ENCODE peak calls at places on chromosome 7, in five cellular contexts. One of them, this sample, is unnamed.

GRCh38 chr7:151396328-151396970 is 13.4 kb downstream of the WDR86 start:
- DNase-seq in activated B cell treated with CpG ODN at 0.5 μM for 24 hours: no peak
- DNase-seq in CD8-positive, alpha-beta T cell: no peak
- DNase-seq in choroid plexus epithelial cell: no peak
- DNase-seq in nephron progenitor cell: no peak
- DNase-seq in this sample: no peak

GRCh38 chr7:37901236-37901827 is 15.3 kb downstream of the SFRP4 start:
- DNase-seq in CD8-positive, alpha-beta T cell: no peak
- DNase-seq in nephron progenitor cell: no peak
- DNase-seq in activated B cell treated with CpG ODN at 0.5 μM for 24 hours: no peak
- DNase-seq in choroid plexus epithelial cell: peak; percentile 75
- DNase-seq in this sample: no peak

GRCh38 chr7:12684733-12685132 is 2.7 kb upstream of the ARL4A start:
- DNase-seq in CD8-positive, alpha-beta T cell: no peak
- DNase-seq in choroid plexus epithelial cell: no peak
- DNase-seq in activated B cell treated with CpG ODN at 0.5 μM for 24 hours: no peak
- DNase-seq in nephron progenitor cell: no peak
- DNase-seq in this sample: no peak

GRCh38 chr7:123624527-123625183 is 23.0 kb downstream of the ASB15 start:
- DNase-seq in nephron progenitor cell: peak; percentile 65
- DNase-seq in CD8-positive, alpha-beta T cell: peak; percentile 26
- DNase-seq in activated B cell treated with CpG ODN at 0.5 μM for 24 hours: peak; percentile 26
- DNase-seq in choroid plexus epithelial cell: peak; percentile 30
- DNase-seq in this sample: peak; percentile 48

GRCh38 chr7:42065942-42066341 is 171.1 kb downstream of the GLI3 start:
- DNase-seq in CD8-positive, alpha-beta T cell: no peak
- DNase-seq in activated B cell treated with CpG ODN at 0.5 μM for 24 hours: no peak
- DNase-seq in choroid plexus epithelial cell: peak; percentile 72
- DNase-seq in nephron progenitor cell: no peak
- DNase-seq in this sample: no peak

GRCh38 chr7:27808626-27809025 is 68.7 kb downstream of the TAX1BP1 start:
- DNase-seq in CD8-positive, alpha-beta T cell: no peak
- DNase-seq in nephron progenitor cell: no peak
- DNase-seq in choroid plexus epithelial cell: peak; percentile 78
- DNase-seq in activated B cell treated with CpG ODN at 0.5 μM for 24 hours: no peak
- DNase-seq in this sample: no peak

GRCh38 chr7:113742377-113742776 is 176.4 kb downstream of the PPP1R3A start:
- DNase-seq in activated B cell treated with CpG ODN at 0.5 μM for 24 hours: no peak
- DNase-seq in nephron progenitor cell: no peak
- DNase-seq in CD8-positive, alpha-beta T cell: no peak
- DNase-seq in choroid plexus epithelial cell: no peak
- DNase-seq in this sample: no peak

GRCh38 chr7:17098515-17098914 is 199.9 kb upstream of the AHR start:
- DNase-seq in activated B cell treated with CpG ODN at 0.5 μM for 24 hours: no peak
- DNase-seq in choroid plexus epithelial cell: no peak
- DNase-seq in CD8-positive, alpha-beta T cell: no peak
- DNase-seq in nephron progenitor cell: no peak
- DNase-seq in this sample: no peak

GRCh38 chr7:770786-771185 is 43.7 kb upstream of the PRKAR1B start:
- DNase-seq in CD8-positive, alpha-beta T cell: no peak
- DNase-seq in nephron progenitor cell: no peak
- DNase-seq in choroid plexus epithelial cell: peak; percentile 52
- DNase-seq in activated B cell treated with CpG ODN at 0.5 μM for 24 hours: no peak
- DNase-seq in this sample: no peak

GRCh38 chr7:31882187-31882586 is 188.0 kb downstream of the PDE1C start:
- DNase-seq in nephron progenitor cell: no peak
- DNase-seq in choroid plexus epithelial cell: no peak
- DNase-seq in CD8-positive, alpha-beta T cell: no peak
- DNase-seq in activated B cell treated with CpG ODN at 0.5 μM for 24 hours: no peak
- DNase-seq in this sample: no peak

GRCh38 chr7:24821045-24821853 is 64.0 kb upstream of the GSDME start:
- DNase-seq in activated B cell treated with CpG ODN at 0.5 μM for 24 hours: peak; percentile 59
- DNase-seq in choroid plexus epithelial cell: peak; percentile 93
- DNase-seq in nephron progenitor cell: no peak
- DNase-seq in CD8-positive, alpha-beta T cell: peak; percentile 49
- DNase-seq in this sample: peak; percentile 91

GRCh38 chr7:2403718-2404648 is 572 bp downstream of the CHST12 start:
- DNase-seq in CD8-positive, alpha-beta T cell: no peak
- DNase-seq in activated B cell treated with CpG ODN at 0.5 μM for 24 hours: peak; percentile 46
- DNase-seq in nephron progenitor cell: peak; percentile 52
- DNase-seq in choroid plexus epithelial cell: peak; percentile 35
- DNase-seq in this sample: no peak
- TF ChIP-seq CTCF in CD8-positive, alpha-beta T cell: no peak
- TF ChIP-seq CTCF in activated B cell treated with CpG ODN at 0.5 μM for 24 hours: no peak
- TF ChIP-seq CTCF in nephron progenitor cell: no peak
- TF ChIP-seq CTCF in choroid plexus epithelial cell: peak; percentile 31
- TF ChIP-seq CTCF in this sample: no peak

GRCh38 chr7:47938574-47939165 is 9.6 kb downstream of the PKD1L1 start:
- DNase-seq in choroid plexus epithelial cell: no peak
- DNase-seq in CD8-positive, alpha-beta T cell: no peak
- DNase-seq in activated B cell treated with CpG ODN at 0.5 μM for 24 hours: no peak
- DNase-seq in nephron progenitor cell: no peak
- DNase-seq in this sample: no peak
- TF ChIP-seq CTCF in choroid plexus epithelial cell: peak; percentile 6
- TF ChIP-seq CTCF in CD8-positive, alpha-beta T cell: no peak
- TF ChIP-seq CTCF in activated B cell treated with CpG ODN at 0.5 μM for 24 hours: no peak
- TF ChIP-seq CTCF in nephron progenitor cell: no peak
- TF ChIP-seq CTCF in this sample: no peak

DNA sequence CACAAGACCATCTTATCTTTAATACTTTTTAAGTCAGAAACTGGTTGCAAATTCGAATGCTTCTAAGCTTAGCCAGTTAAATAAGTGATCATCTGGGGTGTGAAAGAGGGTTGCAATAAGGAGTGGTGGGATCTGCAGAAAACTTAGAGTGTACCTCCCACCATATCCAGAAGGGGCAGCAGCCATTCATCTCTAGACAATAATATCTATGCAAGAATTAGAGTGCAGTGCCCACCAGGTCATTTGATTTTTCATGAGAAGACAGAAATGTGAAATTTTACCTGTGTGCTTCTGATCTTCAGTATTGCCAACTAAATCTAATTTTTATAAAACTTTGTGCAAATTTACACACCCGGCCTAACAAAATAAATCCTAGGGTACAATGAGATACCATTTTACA is 127.2 kb upstream of the SP4 start:
- DNase-seq in choroid plexus epithelial cell: peak; percentile 5
- DNase-seq in nephron progenitor cell: no peak
- DNase-seq in activated B cell treated with CpG ODN at 0.5 μM for 24 hours: no peak
- DNase-seq in CD8-positive, alpha-beta T cell: no peak
- DNase-seq in this sample: no peak
- TF ChIP-seq CTCF in choroid plexus epithelial cell: peak; percentile 38
- TF ChIP-seq CTCF in nephron progenitor cell: no peak
- TF ChIP-seq CTCF in activated B cell treated with CpG ODN at 0.5 μM for 24 hours: no peak
- TF ChIP-seq CTCF in CD8-positive, alpha-beta T cell: peak; percentile 42
- TF ChIP-seq CTCF in this sample: peak; percentile 36

GRCh38 chr7:94039368-94040065 is 35.4 kb upstream of the BET1 start:
- DNase-seq in choroid plexus epithelial cell: no peak
- DNase-seq in nephron progenitor cell: no peak
- DNase-seq in activated B cell treated with CpG ODN at 0.5 μM for 24 hours: no peak
- DNase-seq in CD8-positive, alpha-beta T cell: no peak
- DNase-seq in this sample: no peak
- TF ChIP-seq CTCF in choroid plexus epithelial cell: no peak
- TF ChIP-seq CTCF in nephron progenitor cell: no peak
- TF ChIP-seq CTCF in activated B cell treated with CpG ODN at 0.5 μM for 24 hours: no peak
- TF ChIP-seq CTCF in CD8-positive, alpha-beta T cell: no peak
- TF ChIP-seq CTCF in this sample: no peak

GRCh38 chr7:76358053-76358477 is 726 bp downstream of the YWHAG start:
- DNase-seq in CD8-positive, alpha-beta T cell: peak; percentile 7
- DNase-seq in choroid plexus epithelial cell: peak; percentile 49
- DNase-seq in nephron progenitor cell: no peak
- DNase-seq in activated B cell treated with CpG ODN at 0.5 μM for 24 hours: peak; percentile 68
- DNase-seq in this sample: peak; percentile 74

GRCh38 chr7:76356115-76356514 is 2.7 kb downstream of the YWHAG start:
- DNase-seq in choroid plexus epithelial cell: no peak
- DNase-seq in CD8-positive, alpha-beta T cell: no peak
- DNase-seq in activated B cell treated with CpG ODN at 0.5 μM for 24 hours: no peak
- DNase-seq in nephron progenitor cell: no peak
- DNase-seq in this sample: no peak

GRCh38 chr7:76354981-76355730 is 3.6 kb downstream of the YWHAG start:
- DNase-seq in nephron progenitor cell: no peak
- DNase-seq in CD8-positive, alpha-beta T cell: no peak
- DNase-seq in choroid plexus epithelial cell: no peak
- DNase-seq in activated B cell treated with CpG ODN at 0.5 μM for 24 hours: no peak
- DNase-seq in this sample: no peak

GRCh38 chr7:76357379-76358052 is 1.3 kb downstream of the YWHAG start:
- DNase-seq in CD8-positive, alpha-beta T cell: no peak
- DNase-seq in nephron progenitor cell: no peak
- DNase-seq in choroid plexus epithelial cell: no peak
- DNase-seq in activated B cell treated with CpG ODN at 0.5 μM for 24 hours: no peak
- DNase-seq in this sample: no peak

GRCh38 chr7:76356823-76357222 is 2.0 kb downstream of the YWHAG start:
- DNase-seq in nephron progenitor cell: no peak
- DNase-seq in choroid plexus epithelial cell: peak; percentile 41
- DNase-seq in activated B cell treated with CpG ODN at 0.5 μM for 24 hours: no peak
- DNase-seq in CD8-positive, alpha-beta T cell: no peak
- DNase-seq in this sample: no peak
- TF ChIP-seq CTCF in nephron progenitor cell: no peak
- TF ChIP-seq CTCF in choroid plexus epithelial cell: peak; percentile 12
- TF ChIP-seq CTCF in activated B cell treated with CpG ODN at 0.5 μM for 24 hours: no peak
- TF ChIP-seq CTCF in CD8-positive, alpha-beta T cell: no peak
- TF ChIP-seq CTCF in this sample: no peak

GRCh38 chr7:23184291-23184690 is 2.4 kb downstream of the NUP42 start:
- DNase-seq in nephron progenitor cell: no peak
- DNase-seq in CD8-positive, alpha-beta T cell: no peak
- DNase-seq in activated B cell treated with CpG ODN at 0.5 μM for 24 hours: no peak
- DNase-seq in choroid plexus epithelial cell: no peak
- DNase-seq in this sample: no peak

GRCh38 chr7:23184709-23185354 is 3.0 kb downstream of the NUP42 start:
- DNase-seq in choroid plexus epithelial cell: peak; percentile 77
- DNase-seq in nephron progenitor cell: no peak
- DNase-seq in CD8-positive, alpha-beta T cell: no peak
- DNase-seq in activated B cell treated with CpG ODN at 0.5 μM for 24 hours: no peak
- DNase-seq in this sample: no peak

GRCh38 chr7:23183279-23184012 is 1.6 kb downstream of the NUP42 start:
- DNase-seq in choroid plexus epithelial cell: no peak
- DNase-seq in activated B cell treated with CpG ODN at 0.5 μM for 24 hours: no peak
- DNase-seq in CD8-positive, alpha-beta T cell: no peak
- DNase-seq in nephron progenitor cell: no peak
- DNase-seq in this sample: no peak

GRCh38 chr7:23185980-23186379 is 4.1 kb downstream of the NUP42 start:
- DNase-seq in nephron progenitor cell: no peak
- DNase-seq in CD8-positive, alpha-beta T cell: no peak
- DNase-seq in activated B cell treated with CpG ODN at 0.5 μM for 24 hours: no peak
- DNase-seq in choroid plexus epithelial cell: no peak
- DNase-seq in this sample: no peak

DNA sequence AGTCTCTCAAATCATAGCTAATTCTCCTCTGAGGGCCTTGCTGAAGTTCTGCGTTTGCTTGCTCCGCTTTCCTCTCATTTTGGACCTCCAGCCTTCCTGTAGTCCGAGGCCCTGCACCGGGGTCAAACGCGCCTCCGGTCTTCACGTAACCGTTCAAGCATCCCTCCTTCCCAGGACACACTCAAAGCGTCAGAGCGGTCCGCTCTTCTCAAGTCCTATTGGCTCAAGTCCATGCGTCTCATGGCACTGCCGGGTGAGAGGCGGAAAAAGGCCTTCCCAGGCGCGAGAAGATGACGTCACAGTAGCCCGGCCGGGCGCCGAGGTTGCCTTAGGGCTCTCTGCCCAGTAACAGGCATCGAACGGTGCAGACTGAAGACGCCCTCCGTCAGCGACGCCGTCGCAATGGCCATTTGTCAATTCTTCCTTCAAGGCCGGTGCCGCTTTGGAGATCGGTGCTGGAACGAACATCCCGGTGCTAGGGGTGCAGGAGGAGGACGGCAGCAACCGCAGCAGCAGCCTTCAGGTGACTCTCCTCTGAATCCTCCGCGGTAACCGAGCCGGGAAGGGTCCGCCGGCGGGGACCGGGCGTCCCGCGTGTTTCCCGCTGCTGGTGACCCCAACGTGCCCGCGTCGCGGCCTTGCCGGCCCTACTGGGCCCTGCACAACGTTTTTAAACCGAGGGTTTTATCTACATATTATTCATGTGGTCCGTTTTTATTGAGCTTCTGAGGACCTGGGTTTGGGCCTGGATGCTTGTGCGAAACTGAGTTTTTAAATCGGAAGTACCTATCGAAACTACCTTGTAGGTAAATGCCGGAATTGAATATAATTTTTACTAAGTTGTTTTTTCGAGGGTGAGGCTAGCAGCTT is at the start of gene NUP42:
- DNase-seq in CD8-positive, alpha-beta T cell: peak; percentile 89
- DNase-seq in activated B cell treated with CpG ODN at 0.5 μM for 24 hours: peak; percentile 90
- DNase-seq in choroid plexus epithelial cell: peak; percentile 100
- DNase-seq in nephron progenitor cell: peak; percentile 96
- DNase-seq in this sample: peak; percentile 98
- TF ChIP-seq CTCF in CD8-positive, alpha-beta T cell: no peak
- TF ChIP-seq CTCF in activated B cell treated with CpG ODN at 0.5 μM for 24 hours: no peak
- TF ChIP-seq CTCF in choroid plexus epithelial cell: no peak
- TF ChIP-seq CTCF in nephron progenitor cell: no peak
- TF ChIP-seq CTCF in this sample: no peak

This sample was measured in CD14-positive monocyte.